ENCODE peak calls at places on chromosomes 11 and 22, in four cellular contexts. A, D, S and P are unnamed samples.

GRCh38 chr22:30843245-30843644 is 125.3 kb downstream of the MORC2 start:
- DNase-seq in A (no peak), D (no peak), S (no peak), P (no peak)

GRCh38 chr22:24938741-24939341 is 7.7 kb downstream of the LHFPL7 start:
- DNase-seq in S (peak; percentile 58), A (peak; percentile 77), D (peak; percentile 25), P (peak; percentile 55)

GRCh38 chr11:110787680-110788079 is 75.4 kb upstream of the ARHGAP20 start:
- DNase-seq in S (no peak), A (no peak), D (no peak), P (no peak)

GRCh38 chr11:2581151-2581930 is 118.5 kb downstream of the KCNQ1OT1 start:
- DNase-seq in A (no peak), S (no peak), D (no peak), P (peak; percentile 25)

GRCh38 chr11:32149748-32150147 is 58.9 kb downstream of the RCN1 start:
- DNase-seq in S (no peak), D (no peak), A (no peak), P (no peak)

GRCh38 chr11:12599408-12600143 is 74.6 kb upstream of the TEAD1 start:
- DNase-seq in S (peak; percentile 89), A (peak; percentile 76), D (no peak), P (peak; percentile 84)

GRCh38 chr11:44017443-44018126 is 30.2 kb upstream of the ACCSL start:
- DNase-seq in D (no peak), S (no peak), A (no peak), P (no peak)

GRCh38 chr11:46322759-46323158 is 24.5 kb upstream of the DGKZ start:
- DNase-seq in A (no peak), D (peak; percentile 35), S (peak; percentile 82), P (peak; percentile 66)

GRCh38 chr11:62889484-62890437 is 9.1 kb downstream of the SLC3A2 start:
- DNase-seq in A (peak; percentile 69), D (peak; percentile 23), S (no peak), P (no peak)

GRCh38 chr11:65932558-65932919 is 12.7 kb upstream of the TSGA10IP start:
- DNase-seq in S (peak; percentile 60), D (no peak), A (peak; percentile 60), P (peak; percentile 61)

GRCh38 chr22:43481528-43482309 is 69.9 kb downstream of the MPPED1 start:
- DNase-seq in A (peak; percentile 43), S (no peak), D (no peak), P (no peak)

GRCh38 chr11:124041254-124041653 is at the start of gene OR10G7:
- DNase-seq in S (no peak), A (peak; percentile 48), D (no peak), P (no peak)

GRCh38 chr11:36380296-36381004 is 84.4 kb downstream of the PRR5L start:
- DNase-seq in D (no peak), A (no peak), S (no peak), P (no peak)

GRCh38 chr22:27711756-27712155 is 89.8 kb downstream of the MN1 start:
- DNase-seq in A (no peak), D (no peak), S (no peak), P (no peak)

GRCh38 chr22:43001271-43002197 is 13.4 kb downstream of the PACSIN2 start:
- DNase-seq in A (no peak), S (no peak), D (no peak), P (no peak)

GRCh38 chr11:75474878-75475766 is 42.1 kb upstream of the KLHL35 start:
- DNase-seq in A (peak; percentile 79), S (peak; percentile 86), D (peak; percentile 62), P (peak; percentile 87)

GRCh38 chr22:22818861-22819855 is 68.5 kb upstream of the IGLL5 start:
- DNase-seq in S (no peak), D (no peak), A (no peak), P (no peak)

GRCh38 chr11:71153005-71153395 is 99.4 kb downstream of the SHANK2 start:
- DNase-seq in S (no peak), D (peak; percentile 31), A (peak; percentile 68), P (peak; percentile 29)

GRCh38 chr11:10495464-10495786 is 40.4 kb downstream of the AMPD3 start:
- DNase-seq in S (no peak), D (no peak), A (no peak), P (no peak)

GRCh38 chr22:23305321-23305910 is 125.1 kb downstream of the BCR start:
- DNase-seq in D (peak; percentile 80), S (no peak), A (no peak), P (no peak)

GRCh38 chr11:107151579-107151978 is 133.3 kb upstream of the GUCY1A2 start:
- DNase-seq in S (no peak), D (no peak), A (no peak), P (no peak)

GRCh38 chr11:4191031-4191571 is 96.5 kb downstream of the RRM1 start:
- DNase-seq in A (no peak), D (no peak), S (peak; percentile 37), P (no peak)

GRCh38 chr22:49426098-49426497 is 401.6 kb downstream of the BRD1 start:
- DNase-seq in A (no peak), D (no peak), S (no peak), P (no peak)

GRCh38 chr22:50118557-50119168 is 28.9 kb downstream of the MOV10L1 start:
- DNase-seq in S (no peak), D (peak; percentile 100), A (peak; percentile 38), P (no peak)

GRCh38 chr11:73480677-73481076 is 104.5 kb downstream of the RELT start:
- DNase-seq in A (no peak), S (no peak), D (peak; percentile 48), P (no peak)

GRCh38 chr22:29320546-29320945 is 5.0 kb upstream of the RASL10A start:
- DNase-seq in A (peak; percentile 11), D (no peak), S (no peak), P (no peak)

GRCh38 chr11:84045146-84045545 is 759.0 kb upstream of the CCDC90B start:
- DNase-seq in S (no peak), A (no peak), D (no peak), P (no peak)

GRCh38 chr11:67269401-67270255 is 3.4 kb downstream of the GRK2 start:
- DNase-seq in D (no peak), S (no peak), A (no peak), P (no peak)

GRCh38 chr11:29282088-29282487 is 734.7 kb downstream of the KCNA4 start:
- DNase-seq in A (peak; percentile 44), S (no peak), D (peak; percentile 99), P (no peak)

GRCh38 chr11:3861698-3862097 is 6.2 kb downstream of the STIM1 start:
- DNase-seq in D (no peak), S (no peak), A (no peak), P (no peak)

GRCh38 chr11:111324277-111324720 is 26.0 kb downstream of the POU2AF3 start:
- DNase-seq in S (no peak), A (no peak), D (peak; percentile 72), P (no peak)

GRCh38 chr11:113570906-113571305 is 95.7 kb upstream of the DRD2 start:
- DNase-seq in A (no peak), D (no peak), S (no peak), P (no peak)

GRCh38 chr11:60165538-60165937 is 17.3 kb downstream of the MS4A6A start:
- DNase-seq in A (no peak), D (no peak), S (no peak), P (no peak)

GRCh38 chr11:3058753-3059664 is 1.8 kb upstream of the CARS1 start:
- DNase-seq in A (peak; percentile 76), D (peak; percentile 92), S (no peak), P (peak; percentile 71)

GRCh38 chr11:66289548-66290331 is 797 bp upstream of the YIF1A start:
- DNase-seq in A (peak; percentile 94), D (no peak), S (peak; percentile 93), P (peak; percentile 93)

GRCh38 chr11:107184936-107185335 is 166.7 kb upstream of the GUCY1A2 start:
- DNase-seq in S (no peak), A (no peak), D (no peak), P (no peak)

GRCh38 chr11:4385978-4386740 is 7.3 kb downstream of the TRIM21 start:
- DNase-seq in S (no peak), D (no peak), A (no peak), P (no peak)

GRCh38 chr11:83046626-83047172 is 25.0 kb downstream of the RAB30 start:
- DNase-seq in A (no peak), S (no peak), D (peak; percentile 37), P (no peak)

GRCh38 chr11:134312223-134312622 is 19.6 kb upstream of the GLB1L2 start:
- DNase-seq in D (no peak), S (no peak), A (no peak), P (no peak)

GRCh38 chr22:35355744-35356420 is 25.0 kb upstream of the HMOX1 start:
- DNase-seq in S (no peak), A (no peak), D (peak; percentile 23), P (no peak)
- H3K56ac ChIP-seq in S (no peak overlapping the region), A (no peak overlapping the region), D (no peak overlapping the region), P (no peak overlapping the region)

GRCh38 chr22:36979016-36979415 is 40.2 kb downstream of the TST start:
- DNase-seq in S (no peak), D (no peak), A (no peak), P (no peak)
- H3K56ac ChIP-seq in S (no peak overlapping the region), D (no peak overlapping the region), A (no peak overlapping the region), P (no peak overlapping the region)

DNA sequence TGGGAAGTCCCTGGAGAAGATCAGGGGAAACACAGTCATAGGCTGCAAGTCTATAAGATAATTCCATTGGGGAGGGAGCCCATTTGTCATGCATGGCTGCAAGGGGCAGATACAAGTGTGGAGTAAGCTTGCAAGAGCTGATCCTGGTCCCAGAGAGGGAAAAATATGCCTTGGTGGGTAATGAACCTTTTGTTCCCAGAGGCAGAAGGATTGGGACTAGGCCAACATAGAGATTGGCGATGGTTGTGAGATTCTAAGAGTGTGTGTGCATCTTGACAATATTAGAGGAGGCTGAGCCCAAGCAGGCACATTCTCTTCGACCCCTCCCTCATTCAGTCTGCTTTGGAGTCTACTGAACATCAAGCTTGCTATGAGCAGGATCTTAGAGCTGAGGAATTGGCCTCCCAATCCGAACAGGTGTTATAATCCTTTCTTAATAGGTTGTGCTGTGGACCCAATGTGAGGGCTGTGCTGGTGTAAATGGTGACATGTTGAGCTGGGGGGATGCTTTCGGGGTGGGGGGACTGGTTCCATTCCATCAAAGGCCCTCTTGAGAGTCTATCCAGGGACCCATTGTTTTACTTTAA is 18.4 kb downstream of the MIAT start:
- DNase-seq in A (no peak), S (no peak), D (no peak), P (no peak)
- H3K56ac ChIP-seq in A (no peak overlapping the region), S (no peak overlapping the region), D (no peak overlapping the region), P (no peak overlapping the region)

DNA sequence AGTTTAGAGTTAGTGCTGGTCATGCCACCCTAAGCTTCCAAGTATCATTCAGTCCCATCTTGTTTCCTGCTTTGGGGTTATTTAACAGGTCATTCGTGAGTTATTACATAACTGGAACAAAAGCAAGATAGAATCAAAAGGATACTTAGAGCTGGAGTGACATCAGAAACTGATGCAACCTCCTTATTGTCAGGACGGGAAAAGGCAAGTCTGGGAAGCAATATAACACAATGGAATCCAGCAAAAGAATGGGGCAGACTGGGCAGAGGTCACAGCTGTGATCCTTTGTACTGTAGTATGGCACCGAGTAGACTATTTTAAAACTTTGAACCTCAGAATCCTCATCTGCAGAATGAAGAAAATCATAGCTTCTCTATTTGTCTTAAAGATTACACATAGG is 4.4 kb upstream of the PRSS23 start:
- DNase-seq in D (no peak), S (no peak), A (no peak), P (no peak)
- H3K56ac ChIP-seq in D (no peak overlapping the region), S (no peak overlapping the region), A (no peak overlapping the region), P (no peak overlapping the region)